ENCODE peak calls at places on chromosomes 1 and 21, in nine cellular contexts. U is stomach; D is psoas muscle; H is CD4-positive, CD25-positive, alpha-beta regulatory T cell; K is right lobe of liver; C is fibroblast of lung; W is GM23248; R is pancreas; Y is IMR-90. J is an unnamed sample.

GRCh38 chr1:225454733-225455132 is 26.9 kb upstream of the LBR start:
- DNase-seq in U (peak), D (no peak), H (no peak), K (no peak), C (peak), W (peak), R (peak), Y (peak), J (peak)

GRCh38 chr1:221863635-221864034 is 121.7 kb upstream of the DUSP10 start:
- DNase-seq in U (no peak), D (no peak), H (no peak), K (no peak), C (no peak), W (no peak), R (no peak), Y (no peak), J (no peak)

GRCh38 chr1:12047120-12047876 is 15.8 kb upstream of the TNFRSF8 start:
- DNase-seq in U (no peak), D (no peak), H (peak), K (no peak), C (peak), W (peak), R (no peak), Y (peak), J (no peak)

GRCh38 chr1:17673335-17674075 is 81.6 kb upstream of the ACTL8 start:
- DNase-seq in U (no peak), D (no peak), H (no peak), K (no peak), C (no peak), W (peak), R (no peak), Y (no peak), J (no peak)

GRCh38 chr1:26378088-26378878 is 5.7 kb upstream of the ZNF683 start:
- DNase-seq in U (no peak), D (no peak), H (peak), K (no peak), C (peak), W (peak), R (no peak), Y (peak), J (peak)

GRCh38 chr1:27130798-27131197 is 24.1 kb downstream of the SLC9A1 start:
- DNase-seq in U (peak), D (no peak), H (no peak), K (no peak), C (no peak), W (no peak), R (no peak), Y (no peak), J (no peak)

GRCh38 chr1:172845371-172845770 is 186.5 kb downstream of the FASLG start:
- DNase-seq in U (no peak), D (no peak), H (no peak), K (no peak), C (no peak), W (peak), R (no peak), Y (peak), J (no peak)

GRCh38 chr1:3038571-3039181 is 17.4 kb downstream of the ACTRT2 start:
- DNase-seq in U (no peak), D (no peak), H (no peak), K (no peak), C (no peak), W (no peak), R (no peak), Y (no peak), J (no peak)

GRCh38 chr1:181149326-181150000 is 61.0 kb downstream of the IER5 start:
- DNase-seq in U (peak), D (no peak), H (peak), K (no peak), C (no peak), W (no peak), R (no peak), Y (no peak), J (no peak)

GRCh38 chr21:41119901-41120300 is 48.1 kb upstream of the BACE2 start:
- DNase-seq in U (no peak), D (no peak), H (no peak), K (no peak), C (no peak), W (peak), R (no peak), Y (no peak), J (no peak)

GRCh38 chr1:4613606-4614370 is 40.6 kb upstream of the AJAP1 start:
- DNase-seq in U (no peak), D (no peak), H (no peak), K (no peak), C (no peak), W (no peak), R (no peak), Y (no peak), J (no peak)

GRCh38 chr1:25642710-25643109 is 26.1 kb downstream of the MAN1C1 start:
- DNase-seq in U (peak), D (no peak), H (peak), K (no peak), C (peak), W (peak), R (no peak), Y (peak), J (peak)

GRCh38 chr1:55860816-55861519 is 645.8 kb upstream of the USP24 start:
- DNase-seq in U (no peak), D (no peak), H (no peak), K (no peak), C (peak), W (no peak), R (no peak), Y (peak), J (no peak)

GRCh38 chr1:52518962-52519361 is 33.9 kb downstream of the TUT4 start:
- DNase-seq in U (no peak), D (no peak), H (no peak), K (no peak), C (no peak), W (no peak), R (no peak), Y (no peak), J (no peak)

GRCh38 chr1:178450871-178451270 is 45.9 kb downstream of the CLEC20A start:
- DNase-seq in U (no peak), D (no peak), H (no peak), K (no peak), C (peak), W (no peak), R (no peak), Y (peak), J (no peak)
- H3K4me3 ChIP-seq in U (no peak), D (no peak), H (no peak), K (no peak), C (no peak), W (no peak), R (no peak), Y (no peak), J (no peak)

GRCh38 chr1:185732941-185733340 is 1.2 kb upstream of the HMCN1 start:
- DNase-seq in U (no peak), D (no peak), H (no peak), K (no peak), C (no peak), W (no peak), R (no peak), Y (no peak), J (no peak)

GRCh38 chr1:185735667-185736105 is 1.5 kb downstream of the HMCN1 start:
- DNase-seq in U (no peak), D (no peak), H (no peak), K (no peak), C (peak), W (peak), R (no peak), Y (peak), J (no peak)

GRCh38 chr1:185731446-185731845 is 2.7 kb upstream of the HMCN1 start:
- DNase-seq in U (no peak), D (no peak), H (no peak), K (no peak), C (no peak), W (no peak), R (no peak), Y (no peak), J (no peak)

GRCh38 chr1:185733818-185734709 is at the start of gene HMCN1:
- DNase-seq in U (peak), D (peak), H (no peak), K (peak), C (peak), W (peak), R (peak), Y (peak), J (no peak)

DNA sequence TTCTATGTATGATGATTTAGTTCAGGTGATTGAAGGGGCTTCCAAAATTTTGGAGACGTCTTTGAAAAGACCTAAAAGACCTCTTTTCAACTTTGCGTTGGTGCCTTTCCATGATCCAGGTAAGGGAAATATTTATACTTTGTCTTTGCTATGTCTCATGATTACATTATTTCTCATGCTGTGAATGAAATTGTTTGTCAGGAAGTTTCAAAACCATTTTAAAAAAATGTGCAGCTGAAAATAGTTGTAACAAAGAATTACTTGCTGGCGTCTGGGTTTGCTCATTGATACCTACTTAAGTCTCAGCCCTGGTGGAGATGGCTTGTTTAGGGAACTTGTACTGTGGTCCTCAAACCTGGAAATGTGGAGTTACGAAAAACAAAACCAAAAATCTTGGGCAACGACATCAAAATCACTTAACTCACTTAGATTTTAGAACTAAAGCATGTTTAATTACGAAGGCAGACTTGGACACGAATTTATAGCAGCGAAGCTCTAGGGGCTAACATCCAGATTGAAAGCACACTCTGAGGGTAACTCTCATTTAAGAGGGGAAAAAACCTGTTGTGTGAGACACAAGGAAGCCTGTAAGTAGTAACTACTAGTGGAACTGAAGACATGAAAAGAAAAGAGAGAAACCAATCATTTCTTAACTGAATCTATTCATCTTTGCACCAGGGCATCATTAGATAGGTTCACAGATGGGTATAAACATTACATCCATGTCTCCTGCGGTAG is 907 bp downstream of the HMCN1 start:
- DNase-seq in U (no peak), D (no peak), H (no peak), K (no peak), C (peak), W (peak), R (no peak), Y (peak), J (no peak)
- H3K4me3 ChIP-seq in U (peak), D (peak), H (no peak), K (peak), C (peak), W (peak), R (peak), Y (peak), J (peak)

GRCh38 chr1:32701421-32701911 is 1.1 kb downstream of the SYNC start:
- DNase-seq in U (no peak), D (no peak), H (no peak), K (no peak), C (no peak), W (peak), R (no peak), Y (no peak), J (no peak)
- H3K4me3 ChIP-seq in U (peak), D (peak), H (no peak), K (no peak), C (peak), W (peak), R (no peak), Y (peak), J (peak)

GRCh38 chr21:44931137-44931500 is 8.7 kb upstream of the SLX9 start:
- DNase-seq in U (no peak), D (peak), H (no peak), K (no peak), C (peak), W (peak), R (no peak), Y (no peak), J (no peak)
- H3K4me3 ChIP-seq in U (peak), D (peak), H (peak), K (peak), C (no peak), W (peak), R (peak), Y (no peak), J (no peak)

GRCh38 chr1:1033009-1033587 is 13.2 kb downstream of the AGRN start:
- DNase-seq in U (peak), D (peak), H (peak), K (peak), C (peak), W (peak), R (peak), Y (peak), J (peak)
- H3K4me3 ChIP-seq in U (peak), D (peak), H (no peak), K (peak), C (no peak), W (peak), R (peak), Y (no peak), J (peak)

J was measured in skeletal muscle cell.